ENCODE peak calls at places on chromosomes 2 and 18, in ten cellular contexts. One of them, this sample, is unnamed.

GRCh38 chr2:28224648-28225471 is 167.8 kb upstream of the FOSL2 start:
- DNase-seq in lower leg skin: no peak
- DNase-seq in tibial nerve: no peak
- DNase-seq in GM12865: no peak
- DNase-seq in CD8-positive, alpha-beta T cell: no peak
- DNase-seq in astrocyte of the cerebellum: peak; percentile 95
- DNase-seq in WERI-Rb-1: no peak
- DNase-seq in HCT116: no peak
- DNase-seq in PC-3: peak; percentile 15
- DNase-seq in kidney: no peak
- DNase-seq in this sample: peak; percentile 54

GRCh38 chr18:25141796-25142365 is 210.1 kb downstream of the ZNF521 start:
- DNase-seq in lower leg skin: no peak
- DNase-seq in tibial nerve: no peak
- DNase-seq in GM12865: no peak
- DNase-seq in CD8-positive, alpha-beta T cell: no peak
- DNase-seq in astrocyte of the cerebellum: no peak
- DNase-seq in WERI-Rb-1: no peak
- DNase-seq in HCT116: no peak
- DNase-seq in PC-3: no peak
- DNase-seq in kidney: no peak
- DNase-seq in this sample: no peak

GRCh38 chr2:24762518-24762917 is 30.7 kb downstream of the PTRHD1 start:
- DNase-seq in lower leg skin: no peak
- DNase-seq in tibial nerve: no peak
- DNase-seq in GM12865: no peak
- DNase-seq in CD8-positive, alpha-beta T cell: no peak
- DNase-seq in astrocyte of the cerebellum: no peak
- DNase-seq in WERI-Rb-1: peak; percentile 71
- DNase-seq in HCT116: no peak
- DNase-seq in PC-3: no peak
- DNase-seq in kidney: no peak
- DNase-seq in this sample: no peak

GRCh38 chr18:33761363-33761762 is 183.3 kb downstream of the ASXL3 start:
- DNase-seq in lower leg skin: no peak
- DNase-seq in tibial nerve: no peak
- DNase-seq in GM12865: peak; percentile 40
- DNase-seq in CD8-positive, alpha-beta T cell: no peak
- DNase-seq in astrocyte of the cerebellum: peak; percentile 43
- DNase-seq in WERI-Rb-1: peak; percentile 15
- DNase-seq in HCT116: no peak
- DNase-seq in PC-3: peak; percentile 4
- DNase-seq in kidney: no peak
- DNase-seq in this sample: peak; percentile 16

GRCh38 chr2:239646184-239646583 is 245.4 kb upstream of the HDAC4 start:
- DNase-seq in lower leg skin: peak; percentile 68
- DNase-seq in tibial nerve: no peak
- DNase-seq in GM12865: no peak
- DNase-seq in CD8-positive, alpha-beta T cell: no peak
- DNase-seq in astrocyte of the cerebellum: no peak
- DNase-seq in WERI-Rb-1: no peak
- DNase-seq in HCT116: no peak
- DNase-seq in PC-3: no peak
- DNase-seq in kidney: no peak
- DNase-seq in this sample: no peak

GRCh38 chr18:69943021-69943420 is 4.7 kb downstream of the CD226 start:
- DNase-seq in lower leg skin: no peak
- DNase-seq in tibial nerve: no peak
- DNase-seq in GM12865: peak; percentile 35
- DNase-seq in CD8-positive, alpha-beta T cell: no peak
- DNase-seq in astrocyte of the cerebellum: no peak
- DNase-seq in WERI-Rb-1: no peak
- DNase-seq in HCT116: no peak
- DNase-seq in PC-3: peak; percentile 12
- DNase-seq in kidney: no peak
- DNase-seq in this sample: no peak

GRCh38 chr18:24959100-24959499 is 392.9 kb downstream of the ZNF521 start:
- DNase-seq in lower leg skin: no peak
- DNase-seq in tibial nerve: no peak
- DNase-seq in GM12865: no peak
- DNase-seq in CD8-positive, alpha-beta T cell: no peak
- DNase-seq in astrocyte of the cerebellum: no peak
- DNase-seq in WERI-Rb-1: no peak
- DNase-seq in HCT116: no peak
- DNase-seq in PC-3: no peak
- DNase-seq in kidney: no peak
- DNase-seq in this sample: no peak

GRCh38 chr18:79573921-79574491 is 105.6 kb upstream of the CTDP1 start:
- DNase-seq in lower leg skin: peak; percentile 65
- DNase-seq in tibial nerve: peak; percentile 5
- DNase-seq in GM12865: no peak
- DNase-seq in CD8-positive, alpha-beta T cell: no peak
- DNase-seq in astrocyte of the cerebellum: no peak
- DNase-seq in WERI-Rb-1: peak; percentile 6
- DNase-seq in HCT116: no peak
- DNase-seq in PC-3: no peak
- DNase-seq in kidney: peak; percentile 54
- DNase-seq in this sample: no peak

GRCh38 chr2:45173513-45173912 is 164.3 kb upstream of the SIX2 start:
- DNase-seq in lower leg skin: no peak
- DNase-seq in tibial nerve: no peak
- DNase-seq in GM12865: peak; percentile 18
- DNase-seq in CD8-positive, alpha-beta T cell: no peak
- DNase-seq in astrocyte of the cerebellum: peak; percentile 34
- DNase-seq in WERI-Rb-1: no peak
- DNase-seq in HCT116: peak; percentile 59
- DNase-seq in PC-3: peak; percentile 99
- DNase-seq in kidney: no peak
- DNase-seq in this sample: no peak

GRCh38 chr18:30632058-30632718 is 410.4 kb downstream of the DSC3 start:
- DNase-seq in lower leg skin: no peak
- DNase-seq in tibial nerve: no peak
- DNase-seq in GM12865: no peak
- DNase-seq in CD8-positive, alpha-beta T cell: no peak
- DNase-seq in astrocyte of the cerebellum: no peak
- DNase-seq in WERI-Rb-1: no peak
- DNase-seq in HCT116: no peak
- DNase-seq in PC-3: no peak
- DNase-seq in kidney: no peak
- DNase-seq in this sample: no peak

DNA sequence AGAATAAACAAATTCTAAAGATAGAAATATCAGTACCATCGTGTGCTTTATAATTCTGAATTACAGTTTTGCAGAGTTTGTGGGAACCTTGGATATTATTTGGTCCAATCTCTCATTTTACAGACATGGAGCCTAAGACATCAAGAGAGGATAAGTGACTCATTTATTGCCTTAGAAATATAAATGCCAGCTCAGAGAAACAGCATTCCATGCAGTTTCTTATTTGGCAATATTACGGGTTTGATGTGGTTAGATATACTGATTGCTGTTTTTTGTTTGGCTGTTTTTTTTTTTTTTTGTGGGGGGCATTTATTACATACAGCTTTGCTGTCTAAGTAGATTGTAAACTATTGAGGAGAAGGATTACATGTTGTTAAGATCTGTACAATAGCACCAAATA is 1241.1 kb upstream of the LRRTM1 start:
- DNase-seq in lower leg skin: no peak
- DNase-seq in tibial nerve: no peak
- DNase-seq in GM12865: no peak
- DNase-seq in CD8-positive, alpha-beta T cell: no peak
- DNase-seq in astrocyte of the cerebellum: no peak
- DNase-seq in WERI-Rb-1: no peak
- DNase-seq in HCT116: no peak
- DNase-seq in PC-3: peak; percentile 68
- DNase-seq in kidney: no peak
- DNase-seq in this sample: no peak
- TF ChIP-seq CTCF in lower leg skin: no peak
- TF ChIP-seq CTCF in tibial nerve: no peak
- TF ChIP-seq CTCF in GM12865: no peak
- TF ChIP-seq CTCF in CD8-positive, alpha-beta T cell: no peak
- TF ChIP-seq CTCF in astrocyte of the cerebellum: no peak
- TF ChIP-seq CTCF in WERI-Rb-1: no peak
- TF ChIP-seq CTCF in HCT116: no peak
- TF ChIP-seq CTCF in PC-3: no peak
- TF ChIP-seq CTCF in kidney: no peak
- TF ChIP-seq CTCF in this sample: no peak

DNA sequence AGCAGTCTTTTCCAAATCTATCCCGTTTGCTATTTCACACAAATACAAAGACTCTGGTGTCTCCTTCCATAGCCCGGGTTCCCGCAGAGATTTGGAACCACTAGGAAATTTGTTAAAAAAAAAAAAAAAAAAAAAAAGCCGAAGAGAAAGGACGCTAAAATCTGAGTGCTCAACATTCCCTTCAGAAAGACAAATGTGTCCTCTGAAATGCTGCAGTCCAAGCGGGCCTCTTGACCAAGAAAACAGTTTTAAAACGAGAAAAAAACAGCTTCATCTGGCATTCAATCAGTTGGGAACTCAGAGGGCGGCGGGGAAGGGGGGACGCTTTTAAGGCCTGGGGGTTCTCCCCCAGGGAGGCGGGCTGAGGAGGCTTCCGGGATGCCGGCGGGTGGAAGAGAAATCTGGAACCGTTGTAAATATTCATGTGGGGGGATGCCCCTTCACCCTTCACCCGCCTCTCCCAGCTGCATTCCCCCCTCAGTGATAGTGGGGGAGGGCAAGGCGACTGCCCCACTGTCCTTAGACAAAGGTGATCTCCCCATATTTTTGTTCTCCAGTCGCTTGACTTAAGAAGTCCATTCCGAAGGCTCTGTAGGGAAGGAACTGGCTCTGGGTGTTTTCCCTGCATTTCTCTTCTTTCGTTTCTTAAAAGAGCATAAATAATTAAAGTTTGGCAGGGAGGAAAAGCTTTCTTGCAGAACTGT is 3.3 kb upstream of the HOXD11 start:
- DNase-seq in lower leg skin: peak; percentile 77
- DNase-seq in tibial nerve: no peak
- DNase-seq in GM12865: no peak
- DNase-seq in CD8-positive, alpha-beta T cell: no peak
- DNase-seq in astrocyte of the cerebellum: no peak
- DNase-seq in WERI-Rb-1: no peak
- DNase-seq in HCT116: no peak
- DNase-seq in PC-3: no peak
- DNase-seq in kidney: peak; percentile 76
- DNase-seq in this sample: no peak
- H3K4me3 ChIP-seq in lower leg skin: no peak overlapping the region
- H3K4me3 ChIP-seq in tibial nerve: no peak overlapping the region
- H3K4me3 ChIP-seq in GM12865: no peak overlapping the region
- H3K4me3 ChIP-seq in CD8-positive, alpha-beta T cell: no peak overlapping the region
- H3K4me3 ChIP-seq in astrocyte of the cerebellum: no peak overlapping the region
- H3K4me3 ChIP-seq in WERI-Rb-1: no peak overlapping the region
- H3K4me3 ChIP-seq in HCT116: no peak overlapping the region
- H3K4me3 ChIP-seq in PC-3: no peak overlapping the region
- H3K4me3 ChIP-seq in kidney: peak overlapping the region; percentile 61
- H3K4me3 ChIP-seq in this sample: peak overlapping the region; percentile 44

GRCh38 chr18:36658611-36659010 is 170.2 kb downstream of the TPGS2 start:
- DNase-seq in lower leg skin: no peak
- DNase-seq in tibial nerve: no peak
- DNase-seq in GM12865: no peak
- DNase-seq in CD8-positive, alpha-beta T cell: no peak
- DNase-seq in astrocyte of the cerebellum: no peak
- DNase-seq in WERI-Rb-1: no peak
- DNase-seq in HCT116: no peak
- DNase-seq in PC-3: no peak
- DNase-seq in kidney: no peak
- DNase-seq in this sample: no peak

GRCh38 chr18:36663312-36663711 is 165.5 kb downstream of the TPGS2 start:
- DNase-seq in lower leg skin: no peak
- DNase-seq in tibial nerve: no peak
- DNase-seq in GM12865: no peak
- DNase-seq in CD8-positive, alpha-beta T cell: no peak
- DNase-seq in astrocyte of the cerebellum: no peak
- DNase-seq in WERI-Rb-1: no peak
- DNase-seq in HCT116: no peak
- DNase-seq in PC-3: no peak
- DNase-seq in kidney: no peak
- DNase-seq in this sample: no peak

GRCh38 chr18:36660311-36660710 is 168.5 kb downstream of the TPGS2 start:
- DNase-seq in lower leg skin: no peak
- DNase-seq in tibial nerve: no peak
- DNase-seq in GM12865: no peak
- DNase-seq in CD8-positive, alpha-beta T cell: no peak
- DNase-seq in astrocyte of the cerebellum: no peak
- DNase-seq in WERI-Rb-1: no peak
- DNase-seq in HCT116: no peak
- DNase-seq in PC-3: no peak
- DNase-seq in kidney: no peak
- DNase-seq in this sample: no peak

GRCh38 chr18:36665952-36666351 is 162.8 kb downstream of the TPGS2 start:
- DNase-seq in lower leg skin: no peak
- DNase-seq in tibial nerve: no peak
- DNase-seq in GM12865: no peak
- DNase-seq in CD8-positive, alpha-beta T cell: no peak
- DNase-seq in astrocyte of the cerebellum: no peak
- DNase-seq in WERI-Rb-1: no peak
- DNase-seq in HCT116: no peak
- DNase-seq in PC-3: no peak
- DNase-seq in kidney: no peak
- DNase-seq in this sample: no peak

DNA sequence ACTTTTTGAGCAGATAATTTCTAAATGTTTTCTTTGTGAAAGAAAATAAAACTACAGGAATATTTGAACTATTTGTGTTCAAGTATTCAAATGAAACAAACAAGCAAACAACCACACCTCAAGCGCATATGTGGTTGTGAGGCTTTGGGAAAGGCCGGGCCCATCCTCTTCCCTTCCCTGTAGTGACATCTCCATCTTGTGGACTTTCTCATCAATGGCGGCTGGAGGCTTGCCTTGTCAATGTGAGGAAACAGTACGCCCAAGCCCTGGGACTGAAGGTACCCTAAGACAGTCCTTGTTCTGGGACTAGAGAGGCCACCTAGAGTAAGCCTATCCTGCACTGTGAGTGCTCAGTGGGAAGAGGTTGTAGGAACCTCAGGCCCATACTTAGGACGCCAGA is 166.8 kb downstream of the TPGS2 start:
- DNase-seq in lower leg skin: no peak
- DNase-seq in tibial nerve: no peak
- DNase-seq in GM12865: peak; percentile 41
- DNase-seq in CD8-positive, alpha-beta T cell: no peak
- DNase-seq in astrocyte of the cerebellum: no peak
- DNase-seq in WERI-Rb-1: peak; percentile 61
- DNase-seq in HCT116: no peak
- DNase-seq in PC-3: no peak
- DNase-seq in kidney: no peak
- DNase-seq in this sample: no peak
- TF ChIP-seq CTCF in lower leg skin: no peak
- TF ChIP-seq CTCF in tibial nerve: no peak
- TF ChIP-seq CTCF in GM12865: peak; percentile 22
- TF ChIP-seq CTCF in CD8-positive, alpha-beta T cell: no peak
- TF ChIP-seq CTCF in astrocyte of the cerebellum: peak; percentile 33
- TF ChIP-seq CTCF in WERI-Rb-1: peak; percentile 62
- TF ChIP-seq CTCF in HCT116: peak; percentile 13
- TF ChIP-seq CTCF in PC-3: no peak
- TF ChIP-seq CTCF in kidney: no peak
- TF ChIP-seq CTCF in this sample: peak; percentile 46

DNA sequence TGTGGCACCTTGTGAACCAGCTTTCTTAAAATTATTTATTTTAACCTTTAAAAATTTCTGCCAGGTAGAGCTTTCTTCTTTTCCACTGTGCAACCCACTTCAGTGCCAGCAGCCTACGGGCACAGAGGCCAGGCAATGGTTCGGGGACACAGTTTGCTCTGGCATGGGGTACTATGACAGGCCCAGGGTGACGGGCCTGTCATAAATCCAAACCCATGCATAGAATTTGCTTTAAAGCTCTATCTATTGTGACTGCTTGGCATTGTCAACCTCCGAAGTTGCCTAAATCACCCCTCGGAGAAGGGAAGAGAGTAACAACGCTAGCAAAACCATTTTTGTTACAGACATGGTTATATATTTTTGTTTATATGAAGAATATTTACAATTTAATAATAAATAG is 1.5 kb downstream of the ODC1 start:
- DNase-seq in lower leg skin: no peak
- DNase-seq in tibial nerve: no peak
- DNase-seq in GM12865: no peak
- DNase-seq in CD8-positive, alpha-beta T cell: no peak
- DNase-seq in astrocyte of the cerebellum: no peak
- DNase-seq in WERI-Rb-1: no peak
- DNase-seq in HCT116: no peak
- DNase-seq in PC-3: no peak
- DNase-seq in kidney: no peak
- DNase-seq in this sample: no peak
- H3K4me3 ChIP-seq in lower leg skin: no peak overlapping the region
- H3K4me3 ChIP-seq in tibial nerve: peak overlapping the region; percentile 85
- H3K4me3 ChIP-seq in GM12865: peak overlapping the region; percentile 87
- H3K4me3 ChIP-seq in CD8-positive, alpha-beta T cell: no peak overlapping the region
- H3K4me3 ChIP-seq in astrocyte of the cerebellum: peak overlapping the region; percentile 66
- H3K4me3 ChIP-seq in WERI-Rb-1: peak overlapping the region; percentile 52
- H3K4me3 ChIP-seq in HCT116: peak overlapping the region; percentile 91
- H3K4me3 ChIP-seq in PC-3: peak overlapping the region; percentile 94
- H3K4me3 ChIP-seq in kidney: peak overlapping the region; percentile 61
- H3K4me3 ChIP-seq in this sample: peak overlapping the region; percentile 68

This sample was measured in HFF-Myc.